ENCODE peak calls at places on chromosome 14, in five cellular contexts. U, P, B, W and C are unnamed samples. For H3K27me3, the result is how much of the 10 kb centered on the place peaks cover.

GRCh38 chr14:53011053-53011462 is 60.2 kb upstream of the FERMT2 start:
- DNase-seq in U (no peak), P (no peak), B (peak), W (peak), C (peak)

GRCh38 chr14:44565968-44566367 is 58.9 kb upstream of the FSCB start:
- DNase-seq in P (no peak), B (no peak), W (no peak), U (no peak), C (no peak)

GRCh38 chr14:69491226-69491625 is 6.7 kb downstream of the PLEKHD1 start:
- DNase-seq in B (no peak), U (no peak), W (no peak), P (no peak), C (no peak)

GRCh38 chr14:64539186-64539552 is 1.4 kb upstream of the HSPA2 start:
- DNase-seq in W (no peak), P (no peak), B (no peak), U (no peak), C (no peak)

GRCh38 chr14:51079489-51079888 is 15.4 kb downstream of the TRIM9 start:
- DNase-seq in U (no peak), P (no peak), W (no peak), B (no peak), C (no peak)

GRCh38 chr14:33393155-33393894 is 454.6 kb downstream of the NPAS3 start:
- DNase-seq in W (no peak), U (no peak), B (no peak), P (no peak), C (no peak)

GRCh38 chr14:103105580-103106168 is 11.1 kb downstream of the EXOC3L4 start:
- DNase-seq in B (no peak), U (no peak), W (no peak), P (peak), C (no peak)

GRCh38 chr14:68248481-68249255 is 429.1 kb downstream of the RAD51B start:
- DNase-seq in B (peak), W (peak), P (peak), U (no peak), C (peak)

GRCh38 chr14:68468437-68469207 is 324.2 kb downstream of the ZFP36L1 start:
- DNase-seq in W (no peak), B (no peak), U (no peak), P (no peak), C (no peak)

GRCh38 chr14:65945333-65945732 is 532.8 kb downstream of the FUT8 start:
- DNase-seq in B (no peak), P (no peak), U (no peak), W (no peak), C (no peak)

GRCh38 chr14:94665121-94665520 is 52.9 kb downstream of the SERPINA3 start:
- DNase-seq in U (no peak), B (no peak), W (no peak), P (no peak), C (no peak)

GRCh38 chr14:87260460-87260859 is 732.5 kb downstream of the GALC start:
- DNase-seq in B (no peak), W (no peak), U (no peak), P (no peak), C (no peak)

GRCh38 chr14:32939254-32940065 is 781 bp downstream of the NPAS3 start:
- DNase-seq in P (peak), B (peak), U (peak), W (no peak), C (peak)

GRCh38 chr14:61609143-61609851 is 86.0 kb upstream of the HIF1A start:
- DNase-seq in W (peak), U (no peak), B (no peak), P (no peak), C (no peak)

GRCh38 chr14:65354131-65354530 is 58.4 kb upstream of the FUT8 start:
- DNase-seq in W (no peak), P (no peak), U (no peak), B (no peak), C (no peak)

GRCh38 chr14:54209501-54210231 is 187.1 kb upstream of the CDKN3 start:
- DNase-seq in P (no peak), W (no peak), U (no peak), B (no peak), C (no peak)

GRCh38 chr14:53924754-53925153 is 31.9 kb downstream of the BMP4 start:
- DNase-seq in U (no peak), P (no peak), W (peak), B (no peak), C (no peak)

GRCh38 chr14:68474741-68475140 is 318.1 kb downstream of the ZFP36L1 start:
- DNase-seq in W (no peak), U (no peak), P (no peak), B (no peak), C (no peak)

GRCh38 chr14:57533214-57533613 is 39.6 kb upstream of the CCDC198 start:
- DNase-seq in W (peak), B (no peak), P (no peak), U (no peak), C (no peak)

GRCh38 chr14:25298238-25298637 is 248.3 kb upstream of the STXBP6 start:
- DNase-seq in W (no peak), P (no peak), U (no peak), B (no peak), C (no peak)

GRCh38 chr14:67077914-67078313 is 111.3 kb upstream of the GARIN2 start:
- DNase-seq in U (no peak), B (no peak), P (no peak), W (no peak), C (no peak)

GRCh38 chr14:95652690-95653089 is 33.5 kb upstream of the TCL1B start:
- DNase-seq in P (no peak), U (no peak), B (no peak), W (no peak), C (no peak)

GRCh38 chr14:61374284-61374683 is 52.9 kb downstream of the PRKCH start:
- DNase-seq in B (no peak), W (no peak), P (no peak), U (no peak), C (no peak)

GRCh38 chr14:33943081-33943480 is 7.8 kb downstream of the EGLN3 start:
- DNase-seq in W (no peak), U (peak), P (peak), B (peak), C (no peak)

GRCh38 chr14:96267336-96267735 is 11.3 kb downstream of the BDKRB1 start:
- DNase-seq in P (peak), W (no peak), U (no peak), B (peak), C (no peak)

GRCh38 chr14:55094630-55095157 is 34.4 kb upstream of the LGALS3 start:
- DNase-seq in P (no peak), U (no peak), W (no peak), B (no peak), C (no peak)

GRCh38 chr14:69945347-69945746 is 66.1 kb downstream of the SMOC1 start:
- DNase-seq in W (no peak), P (no peak), B (no peak), U (no peak), C (no peak)

GRCh38 chr14:58752280-58752679 is 114.5 kb downstream of the DACT1 start:
- DNase-seq in B (no peak), P (no peak), W (no peak), U (no peak), C (no peak)

GRCh38 chr14:99991306-99991705 is 73.9 kb upstream of the EVL start:
- DNase-seq in U (no peak), P (no peak), B (no peak), W (no peak), C (no peak)

GRCh38 chr14:45610303-45610702 is 357.3 kb upstream of the MIS18BP1 start:
- DNase-seq in P (no peak), B (no peak), W (no peak), U (no peak), C (no peak)

GRCh38 chr14:80387563-80387981 is 176.3 kb upstream of the DIO2 start:
- DNase-seq in P (no peak), W (peak), U (no peak), B (no peak), C (no peak)

GRCh38 chr14:43939836-43940235 is 567.2 kb downstream of the FSCB start:
- DNase-seq in W (no peak), U (no peak), B (no peak), P (no peak), C (no peak)

GRCh38 chr14:65229431-65230286 is 127.3 kb upstream of the MAX start:
- DNase-seq in U (peak), W (peak), P (peak), B (peak), C (peak)

GRCh38 chr14:101557811-101558738 is 3.2 kb upstream of the DIO3 start:
- DNase-seq in B (peak), P (peak), W (peak), U (no peak), C (no peak)

GRCh38 chr14:76497550-76498484 is 121.9 kb downstream of the ESRRB start:
- DNase-seq in U (no peak), B (no peak), W (no peak), P (no peak), C (no peak)

GRCh38 chr14:33239465-33239864 is 300.8 kb downstream of the NPAS3 start:
- DNase-seq in U (no peak), P (no peak), B (no peak), W (no peak), C (no peak)

GRCh38 chr14:26323781-26324363 is 274.0 kb downstream of the NOVA1 start:
- DNase-seq in P (no peak), B (no peak), W (no peak), U (no peak), C (no peak)

GRCh38 chr14:31969841-31970240 is 107.3 kb upstream of the ARHGAP5 start:
- DNase-seq in B (no peak), P (no peak), W (no peak), U (no peak), C (no peak)

GRCh38 chr14:88426271-88426670 is 40.8 kb downstream of the SPATA7 start:
- DNase-seq in P (no peak), U (no peak), W (no peak), B (no peak), C (no peak)

DNA sequence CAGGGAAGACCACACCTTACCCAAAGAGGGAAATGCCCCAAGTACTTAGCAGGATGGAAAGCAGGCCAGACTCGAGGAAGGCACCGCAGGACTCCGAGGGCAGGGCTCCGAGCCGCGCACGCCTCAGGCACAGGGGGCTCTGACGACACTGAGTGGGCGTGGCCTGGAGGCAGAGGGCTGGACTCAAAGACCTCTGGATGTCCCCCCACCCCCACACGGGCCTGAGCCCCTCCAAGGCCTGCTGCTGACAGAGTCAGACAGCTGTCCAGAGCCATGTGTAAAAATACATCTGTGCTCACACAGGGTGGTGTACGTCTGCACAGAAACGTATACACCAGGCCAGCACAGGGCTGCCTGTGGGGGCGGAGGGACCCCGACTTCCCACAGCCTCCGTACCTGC is 1.4 kb downstream of the AKT1 start:
- DNase-seq in P (peak), W (peak), B (peak), U (no peak), C (peak)
- H3K27me3 ChIP-seq in P (under half), W (under half), B (under half), U (under half), C (under half)

GRCh38 chr14:22796087-22796707 is 19.0 kb downstream of the SLC7A7 start:
- DNase-seq in B (no peak), U (peak), W (peak), P (no peak), C (no peak)
- TF ChIP-seq POLR2A in B (no peak), U (peak), W (no peak), P (no peak), C (no peak)

DNA sequence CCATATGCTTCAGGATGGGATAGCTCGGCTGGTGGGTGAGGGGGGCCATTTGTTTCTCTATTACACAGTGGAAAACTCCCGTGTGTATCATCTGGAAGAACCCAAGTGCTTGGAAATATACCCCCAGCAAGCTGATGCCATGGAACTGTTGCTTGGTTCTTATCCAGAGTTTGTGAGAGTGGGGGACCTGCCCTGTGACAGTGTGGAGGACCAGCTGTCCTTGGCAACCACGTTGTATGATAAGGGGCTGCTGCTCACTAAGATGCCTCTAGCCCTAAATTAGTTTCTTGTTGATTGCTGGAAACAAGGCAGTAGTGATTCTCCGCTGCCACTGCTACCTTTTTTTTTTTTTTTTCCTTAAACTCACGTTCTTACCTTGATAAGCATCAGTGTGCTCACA is 1.9 kb downstream of the RIOX1 start:
- DNase-seq in B (no peak), U (no peak), W (no peak), P (no peak), C (no peak)
- H3K27me3 ChIP-seq in B (under half), U (under half), W (under half), P (under half), C (under half)

GRCh38 chr14:49861581-49861922 is 9.0 kb upstream of the NEMF start:
- DNase-seq in U (peak), P (peak), W (no peak), B (peak), C (peak)
- TF ChIP-seq POLR2A in U (no peak), P (peak), W (no peak), B (no peak), C (no peak)